ENCODE peak calls at places on chromosomes 6 and 20, in five cellular contexts. S is RPMI8226; V is type B pancreatic cell; J is naive thymus-derived CD8-positive, alpha-beta T cell; W is activated CD4-positive, alpha-beta T cell treated with anti-CD3 and anti-CD28 coated beads for 24 hours. U is an unnamed sample.
A peak's percentile ranks its signal among the peaks of the same experiment; 100 is the strongest.

GRCh38 chr6:89371849-89372505 is 19.5 kb upstream of the UBE2J1 start:
- DNase-seq in V (peak; percentile 76), J (peak; percentile 59), W (peak; percentile 66), S (peak; percentile 82), U (no peak)

GRCh38 chr6:111423960-111424846 is 58.8 kb downstream of the REV3L start:
- DNase-seq in J (no peak), W (no peak), S (no peak), V (no peak), U (no peak)

GRCh38 chr20:34798871-34799270 is 26.6 kb downstream of the NCOA6 start:
- DNase-seq in S (no peak), W (no peak), V (no peak), J (no peak), U (no peak)

GRCh38 chr6:170022291-170022722 is 268.6 kb downstream of the DLL1 start:
- DNase-seq in V (peak; percentile 68), W (no peak), S (no peak), J (no peak), U (no peak)

GRCh38 chr20:48128436-48128835 is 343.2 kb upstream of the SULF2 start:
- DNase-seq in J (no peak), V (no peak), S (no peak), W (no peak), U (no peak)

GRCh38 chr20:15759546-15760216 is 813.6 kb downstream of the KIF16B start:
- DNase-seq in W (no peak), V (no peak), J (no peak), S (no peak), U (no peak)

GRCh38 chr20:46544576-46544975 is 5.9 kb downstream of the OCSTAMP start:
- DNase-seq in V (no peak), W (no peak), S (no peak), J (no peak), U (no peak)

GRCh38 chr6:52221302-52221701 is 23.0 kb downstream of the IL17F start:
- DNase-seq in W (no peak), V (no peak), J (no peak), S (no peak), U (no peak)

GRCh38 chr6:3796396-3796795 is 44.9 kb upstream of the PXDC1 start:
- DNase-seq in V (no peak), S (no peak), W (no peak), J (no peak), U (no peak)

GRCh38 chr20:35972445-35972844 is 4.1 kb downstream of the CNBD2 start:
- DNase-seq in V (no peak), W (no peak), J (no peak), S (no peak), U (no peak)

GRCh38 chr6:38570750-38571149 is 69.0 kb downstream of the BTBD9 start:
- DNase-seq in S (no peak), W (no peak), V (no peak), J (no peak), U (no peak)

GRCh38 chr20:49786671-49787370 is 25.8 kb upstream of the SLC9A8 start:
- DNase-seq in J (no peak), V (no peak), W (no peak), S (peak; percentile 31), U (no peak)

GRCh38 chr6:18047406-18047805 is 60.0 kb upstream of the KIF13A start:
- DNase-seq in J (no peak), V (no peak), W (no peak), S (no peak), U (no peak)

GRCh38 chr6:165864925-165865324 is 201.9 kb upstream of the PDE10A start:
- DNase-seq in V (no peak), S (no peak), J (no peak), W (no peak), U (peak; percentile 68)

GRCh38 chr6:158459726-158460125 is 100.2 kb upstream of the TMEM181 start:
- DNase-seq in W (no peak), V (no peak), J (no peak), S (no peak), U (no peak)

GRCh38 chr20:2780948-2781347 is 19.5 kb downstream of the CPXM1 start:
- DNase-seq in S (peak; percentile 51), W (no peak), J (no peak), V (no peak), U (no peak)

GRCh38 chr6:150490586-150490985 is 109.1 kb upstream of the PLEKHG1 start:
- DNase-seq in S (no peak), J (no peak), V (no peak), W (no peak), U (peak; percentile 47)

GRCh38 chr20:3563548-3564177 is 92.8 kb downstream of the ATRN start:
- DNase-seq in V (no peak), W (no peak), S (peak; percentile 70), J (no peak), U (no peak)

GRCh38 chr20:62824476-62825287 is 7.8 kb downstream of the COL9A3 start:
- DNase-seq in V (no peak), W (no peak), S (peak; percentile 81), J (peak; percentile 24), U (no peak)

GRCh38 chr20:57390604-57391438 is at the start of gene RBM38:
- DNase-seq in S (peak; percentile 84), V (peak; percentile 85), J (peak; percentile 55), W (peak; percentile 77), U (no peak)

GRCh38 chr20:59184880-59185447 is 21.3 kb downstream of the ZNF831 start:
- DNase-seq in J (no peak), V (no peak), S (no peak), W (no peak), U (peak; percentile 72)

GRCh38 chr20:6636209-6637159 is 131.0 kb upstream of the BMP2 start:
- DNase-seq in V (no peak), J (no peak), W (no peak), S (peak; percentile 28), U (peak; percentile 79)

GRCh38 chr6:118565317-118565960 is 17.3 kb downstream of the PLN start:
- DNase-seq in W (no peak), J (no peak), V (no peak), S (peak; percentile 60), U (peak; percentile 12)

GRCh38 chr6:26125015-26125690 is 37.9 kb downstream of the HFE start:
- DNase-seq in J (no peak), W (no peak), V (no peak), S (peak; percentile 52), U (no peak)